ENCODE peak calls at places on chromosomes 11 and 22, in six cellular contexts. One of them, this sample, is unnamed.

GRCh38 chr11:86869531-86869930 is 69.2 kb downstream of the PRSS23 start:
- DNase-seq in activated naive CD8-positive, alpha-beta T cell treated with anti-CD3 and anti-CD28 coated beads, Interleukin-2, amount 50 U/mL, for 24 hours: no peak
- DNase-seq in chondrocyte: no peak
- DNase-seq in neural progenitor cell: no peak
- DNase-seq in NCI-H524: no peak
- DNase-seq in left ventricle myocardium inferior: no peak
- DNase-seq in this sample: no peak

GRCh38 chr11:116797816-116798215 is 6.1 kb upstream of the APOA5 start:
- DNase-seq in neural progenitor cell: no peak
- DNase-seq in NCI-H524: no peak
- DNase-seq in chondrocyte: no peak
- DNase-seq in activated naive CD8-positive, alpha-beta T cell treated with anti-CD3 and anti-CD28 coated beads, Interleukin-2, amount 50 U/mL, for 24 hours: no peak
- DNase-seq in left ventricle myocardium inferior: no peak
- DNase-seq in this sample: no peak

GRCh38 chr22:43090130-43090789 is 1.1 kb upstream of the TTLL1 start:
- DNase-seq in left ventricle myocardium inferior: peak; percentile 34
- DNase-seq in neural progenitor cell: peak; percentile 28
- DNase-seq in activated naive CD8-positive, alpha-beta T cell treated with anti-CD3 and anti-CD28 coated beads, Interleukin-2, amount 50 U/mL, for 24 hours: peak; percentile 47
- DNase-seq in NCI-H524: peak; percentile 79
- DNase-seq in chondrocyte: no peak
- DNase-seq in this sample: no peak

GRCh38 chr11:65596520-65596919 is 920 bp upstream of the KCNK7 start:
- DNase-seq in NCI-H524: no peak
- DNase-seq in activated naive CD8-positive, alpha-beta T cell treated with anti-CD3 and anti-CD28 coated beads, Interleukin-2, amount 50 U/mL, for 24 hours: no peak
- DNase-seq in left ventricle myocardium inferior: no peak
- DNase-seq in chondrocyte: no peak
- DNase-seq in neural progenitor cell: no peak
- DNase-seq in this sample: no peak

GRCh38 chr11:122563761-122564160 is 91.8 kb upstream of the UBASH3B start:
- DNase-seq in left ventricle myocardium inferior: no peak
- DNase-seq in neural progenitor cell: no peak
- DNase-seq in chondrocyte: no peak
- DNase-seq in NCI-H524: no peak
- DNase-seq in activated naive CD8-positive, alpha-beta T cell treated with anti-CD3 and anti-CD28 coated beads, Interleukin-2, amount 50 U/mL, for 24 hours: no peak
- DNase-seq in this sample: no peak

GRCh38 chr11:36467913-36468312 is 42.2 kb downstream of the TRAF6 start:
- DNase-seq in left ventricle myocardium inferior: no peak
- DNase-seq in chondrocyte: no peak
- DNase-seq in neural progenitor cell: no peak
- DNase-seq in NCI-H524: no peak
- DNase-seq in activated naive CD8-positive, alpha-beta T cell treated with anti-CD3 and anti-CD28 coated beads, Interleukin-2, amount 50 U/mL, for 24 hours: no peak
- DNase-seq in this sample: peak; percentile 11

GRCh38 chr11:61919113-61919840 is 1.9 kb upstream of the RAB3IL1 start:
- DNase-seq in left ventricle myocardium inferior: no peak
- DNase-seq in neural progenitor cell: no peak
- DNase-seq in NCI-H524: no peak
- DNase-seq in chondrocyte: no peak
- DNase-seq in activated naive CD8-positive, alpha-beta T cell treated with anti-CD3 and anti-CD28 coated beads, Interleukin-2, amount 50 U/mL, for 24 hours: no peak
- DNase-seq in this sample: no peak

GRCh38 chr11:17780668-17781067 is 46.1 kb downstream of the KCNC1 start:
- DNase-seq in activated naive CD8-positive, alpha-beta T cell treated with anti-CD3 and anti-CD28 coated beads, Interleukin-2, amount 50 U/mL, for 24 hours: no peak
- DNase-seq in left ventricle myocardium inferior: no peak
- DNase-seq in neural progenitor cell: no peak
- DNase-seq in chondrocyte: peak; percentile 77
- DNase-seq in NCI-H524: no peak
- DNase-seq in this sample: no peak

GRCh38 chr11:114773541-114774338 is 95.4 kb downstream of the NXPE2 start:
- DNase-seq in chondrocyte: no peak
- DNase-seq in activated naive CD8-positive, alpha-beta T cell treated with anti-CD3 and anti-CD28 coated beads, Interleukin-2, amount 50 U/mL, for 24 hours: no peak
- DNase-seq in NCI-H524: no peak
- DNase-seq in neural progenitor cell: peak; percentile 79
- DNase-seq in left ventricle myocardium inferior: no peak
- DNase-seq in this sample: peak; percentile 17

GRCh38 chr11:42329930-42330555 is 870.6 kb upstream of the LRRC4C start:
- DNase-seq in chondrocyte: no peak
- DNase-seq in left ventricle myocardium inferior: no peak
- DNase-seq in NCI-H524: no peak
- DNase-seq in activated naive CD8-positive, alpha-beta T cell treated with anti-CD3 and anti-CD28 coated beads, Interleukin-2, amount 50 U/mL, for 24 hours: no peak
- DNase-seq in neural progenitor cell: no peak
- DNase-seq in this sample: no peak

This sample was measured in GM23338.